ENCODE peak calls at places on chromosomes 13 and 19, in seven cellular contexts. One of them, this sample, is unnamed.

GRCh38 chr19:8340341-8341096 is 2.5 kb downstream of the KANK3 start:
- DNase-seq in skeletal muscle cell: no peak
- DNase-seq in AML-193: no peak
- DNase-seq in C1 segment of cervical spinal cord: no peak
- DNase-seq in anterior cingulate cortex: no peak
- DNase-seq in endothelial cell: peak; percentile 75
- DNase-seq in NCI-H345: no peak
- DNase-seq in this sample: no peak

GRCh38 chr13:101529419-101529818 is 76.9 kb downstream of the ITGBL1 start:
- DNase-seq in endothelial cell: no peak
- DNase-seq in AML-193: no peak
- DNase-seq in NCI-H345: no peak
- DNase-seq in skeletal muscle cell: peak; percentile 92
- DNase-seq in C1 segment of cervical spinal cord: no peak
- DNase-seq in anterior cingulate cortex: no peak
- DNase-seq in this sample: no peak

GRCh38 chr19:35052599-35053190 is 11.2 kb downstream of the HPN start:
- DNase-seq in C1 segment of cervical spinal cord: no peak
- DNase-seq in skeletal muscle cell: no peak
- DNase-seq in AML-193: no peak
- DNase-seq in NCI-H345: no peak
- DNase-seq in anterior cingulate cortex: no peak
- DNase-seq in endothelial cell: no peak
- DNase-seq in this sample: no peak

GRCh38 chr19:10625003-10625761 is at the start of gene SLC44A2:
- DNase-seq in anterior cingulate cortex: no peak
- DNase-seq in AML-193: no peak
- DNase-seq in skeletal muscle cell: no peak
- DNase-seq in NCI-H345: peak; percentile 77
- DNase-seq in C1 segment of cervical spinal cord: peak; percentile 62
- DNase-seq in endothelial cell: peak; percentile 39
- DNase-seq in this sample: no peak

GRCh38 chr19:18476507-18477041 is 38.6 kb upstream of the ISYNA1 start:
- DNase-seq in skeletal muscle cell: no peak
- DNase-seq in endothelial cell: no peak
- DNase-seq in C1 segment of cervical spinal cord: no peak
- DNase-seq in anterior cingulate cortex: no peak
- DNase-seq in NCI-H345: no peak
- DNase-seq in AML-193: no peak
- DNase-seq in this sample: no peak

GRCh38 chr13:67094952-67095351 is 135.2 kb downstream of the PCDH9 start:
- DNase-seq in AML-193: no peak
- DNase-seq in C1 segment of cervical spinal cord: no peak
- DNase-seq in endothelial cell: no peak
- DNase-seq in anterior cingulate cortex: no peak
- DNase-seq in NCI-H345: no peak
- DNase-seq in skeletal muscle cell: no peak
- DNase-seq in this sample: no peak

GRCh38 chr19:19232231-19232630 is 20.5 kb downstream of the NCAN start:
- DNase-seq in endothelial cell: no peak
- DNase-seq in NCI-H345: no peak
- DNase-seq in skeletal muscle cell: peak; percentile 13
- DNase-seq in C1 segment of cervical spinal cord: no peak
- DNase-seq in anterior cingulate cortex: no peak
- DNase-seq in AML-193: no peak
- DNase-seq in this sample: no peak

GRCh38 chr19:3275068-3275582 is 50.7 kb downstream of the CELF5 start:
- DNase-seq in AML-193: no peak
- DNase-seq in skeletal muscle cell: no peak
- DNase-seq in NCI-H345: peak; percentile 57
- DNase-seq in anterior cingulate cortex: no peak
- DNase-seq in endothelial cell: peak; percentile 77
- DNase-seq in C1 segment of cervical spinal cord: no peak
- DNase-seq in this sample: peak; percentile 27

GRCh38 chr13:107266657-107267056 is 698.7 kb upstream of the ARGLU1 start:
- DNase-seq in NCI-H345: peak; percentile 50
- DNase-seq in skeletal muscle cell: no peak
- DNase-seq in C1 segment of cervical spinal cord: no peak
- DNase-seq in anterior cingulate cortex: no peak
- DNase-seq in AML-193: no peak
- DNase-seq in endothelial cell: no peak
- DNase-seq in this sample: no peak

GRCh38 chr19:55418185-55418584 is 10.6 kb upstream of the UBE2S start:
- DNase-seq in anterior cingulate cortex: no peak
- DNase-seq in AML-193: peak; percentile 62
- DNase-seq in endothelial cell: peak; percentile 67
- DNase-seq in NCI-H345: peak; percentile 49
- DNase-seq in C1 segment of cervical spinal cord: no peak
- DNase-seq in skeletal muscle cell: peak; percentile 39
- DNase-seq in this sample: peak; percentile 72

GRCh38 chr13:26469602-26470001 is 87.9 kb upstream of the WASF3 start:
- DNase-seq in NCI-H345: peak; percentile 61
- DNase-seq in anterior cingulate cortex: no peak
- DNase-seq in endothelial cell: no peak
- DNase-seq in AML-193: no peak
- DNase-seq in C1 segment of cervical spinal cord: no peak
- DNase-seq in skeletal muscle cell: no peak
- DNase-seq in this sample: no peak

GRCh38 chr13:114027046-114027760 is 53.3 kb upstream of the C13orf46 start:
- DNase-seq in NCI-H345: no peak
- DNase-seq in C1 segment of cervical spinal cord: no peak
- DNase-seq in AML-193: no peak
- DNase-seq in anterior cingulate cortex: no peak
- DNase-seq in skeletal muscle cell: no peak
- DNase-seq in endothelial cell: no peak
- DNase-seq in this sample: no peak

GRCh38 chr19:13782537-13782936 is 8.3 kb downstream of the C19orf53 start:
- DNase-seq in NCI-H345: no peak
- DNase-seq in AML-193: no peak
- DNase-seq in C1 segment of cervical spinal cord: no peak
- DNase-seq in anterior cingulate cortex: no peak
- DNase-seq in skeletal muscle cell: no peak
- DNase-seq in endothelial cell: no peak
- DNase-seq in this sample: no peak

GRCh38 chr13:99984463-99985242 is 3.1 kb downstream of the ZIC2 start:
- DNase-seq in AML-193: no peak
- DNase-seq in endothelial cell: peak; percentile 29
- DNase-seq in C1 segment of cervical spinal cord: no peak
- DNase-seq in skeletal muscle cell: no peak
- DNase-seq in NCI-H345: no peak
- DNase-seq in anterior cingulate cortex: no peak
- DNase-seq in this sample: peak; percentile 88

GRCh38 chr13:48038763-48039162 is 1.2 kb downstream of the NUDT15 start:
- DNase-seq in anterior cingulate cortex: no peak
- DNase-seq in NCI-H345: peak; percentile 0
- DNase-seq in AML-193: no peak
- DNase-seq in endothelial cell: no peak
- DNase-seq in C1 segment of cervical spinal cord: no peak
- DNase-seq in skeletal muscle cell: no peak
- DNase-seq in this sample: peak; percentile 31

GRCh38 chr19:29667390-29667783 is 2.1 kb downstream of the PLEKHF1 start:
- DNase-seq in NCI-H345: no peak
- DNase-seq in anterior cingulate cortex: no peak
- DNase-seq in endothelial cell: no peak
- DNase-seq in C1 segment of cervical spinal cord: no peak
- DNase-seq in AML-193: no peak
- DNase-seq in skeletal muscle cell: no peak
- DNase-seq in this sample: no peak

GRCh38 chr13:111844222-111844671 is 222.7 kb upstream of the SOX1 start:
- DNase-seq in anterior cingulate cortex: no peak
- DNase-seq in endothelial cell: no peak
- DNase-seq in NCI-H345: no peak
- DNase-seq in AML-193: no peak
- DNase-seq in skeletal muscle cell: no peak
- DNase-seq in C1 segment of cervical spinal cord: no peak
- DNase-seq in this sample: no peak

GRCh38 chr19:11052391-11052790 is 36.9 kb upstream of the LDLR start:
- DNase-seq in AML-193: no peak
- DNase-seq in endothelial cell: no peak
- DNase-seq in C1 segment of cervical spinal cord: no peak
- DNase-seq in NCI-H345: no peak
- DNase-seq in anterior cingulate cortex: no peak
- DNase-seq in skeletal muscle cell: no peak
- DNase-seq in this sample: no peak

GRCh38 chr13:30119476-30119875 is 187.9 kb downstream of the KATNAL1 start:
- DNase-seq in AML-193: no peak
- DNase-seq in C1 segment of cervical spinal cord: no peak
- DNase-seq in endothelial cell: no peak
- DNase-seq in anterior cingulate cortex: no peak
- DNase-seq in skeletal muscle cell: no peak
- DNase-seq in NCI-H345: no peak
- DNase-seq in this sample: peak; percentile 77

GRCh38 chr19:3881272-3882040 is 971 bp downstream of the ATCAY start:
- DNase-seq in AML-193: no peak
- DNase-seq in skeletal muscle cell: no peak
- DNase-seq in NCI-H345: peak; percentile 45
- DNase-seq in anterior cingulate cortex: no peak
- DNase-seq in endothelial cell: no peak
- DNase-seq in C1 segment of cervical spinal cord: no peak
- DNase-seq in this sample: peak; percentile 59

GRCh38 chr19:55600336-55601028 is 394 bp downstream of the ZNF524 start:
- DNase-seq in anterior cingulate cortex: peak; percentile 59
- DNase-seq in NCI-H345: peak; percentile 90
- DNase-seq in C1 segment of cervical spinal cord: peak; percentile 82
- DNase-seq in endothelial cell: peak; percentile 85
- DNase-seq in skeletal muscle cell: no peak
- DNase-seq in AML-193: peak; percentile 44
- DNase-seq in this sample: no peak

GRCh38 chr19:41922220-41922576 is 6.1 kb downstream of the ERFL start:
- DNase-seq in C1 segment of cervical spinal cord: no peak
- DNase-seq in anterior cingulate cortex: no peak
- DNase-seq in skeletal muscle cell: no peak
- DNase-seq in AML-193: no peak
- DNase-seq in endothelial cell: no peak
- DNase-seq in NCI-H345: no peak
- DNase-seq in this sample: no peak

GRCh38 chr19:488505-489417 is 7.5 kb upstream of the MADCAM1 start:
- DNase-seq in C1 segment of cervical spinal cord: peak; percentile 86
- DNase-seq in NCI-H345: peak; percentile 96
- DNase-seq in anterior cingulate cortex: peak; percentile 36
- DNase-seq in AML-193: peak; percentile 79
- DNase-seq in skeletal muscle cell: peak; percentile 86
- DNase-seq in endothelial cell: peak; percentile 95
- DNase-seq in this sample: peak; percentile 92

GRCh38 chr13:54373211-54373610 is 1344.6 kb downstream of the OLFM4 start:
- DNase-seq in NCI-H345: peak; percentile 27
- DNase-seq in skeletal muscle cell: no peak
- DNase-seq in endothelial cell: no peak
- DNase-seq in AML-193: no peak
- DNase-seq in anterior cingulate cortex: no peak
- DNase-seq in C1 segment of cervical spinal cord: no peak
- DNase-seq in this sample: no peak

GRCh38 chr19:51467864-51468544 is 9.8 kb upstream of the SIGLEC8 start:
- DNase-seq in AML-193: peak; percentile 56
- DNase-seq in endothelial cell: no peak
- DNase-seq in NCI-H345: no peak
- DNase-seq in C1 segment of cervical spinal cord: no peak
- DNase-seq in skeletal muscle cell: no peak
- DNase-seq in anterior cingulate cortex: no peak
- DNase-seq in this sample: peak; percentile 86

GRCh38 chr13:85434927-85435326 is 364.3 kb downstream of the SLITRK6 start:
- DNase-seq in NCI-H345: no peak
- DNase-seq in anterior cingulate cortex: no peak
- DNase-seq in AML-193: no peak
- DNase-seq in skeletal muscle cell: no peak
- DNase-seq in endothelial cell: no peak
- DNase-seq in C1 segment of cervical spinal cord: no peak
- DNase-seq in this sample: no peak

GRCh38 chr13:93476175-93476574 is 249.6 kb downstream of the GPC6 start:
- DNase-seq in skeletal muscle cell: peak; percentile 85
- DNase-seq in NCI-H345: no peak
- DNase-seq in C1 segment of cervical spinal cord: no peak
- DNase-seq in anterior cingulate cortex: no peak
- DNase-seq in AML-193: no peak
- DNase-seq in endothelial cell: no peak
- DNase-seq in this sample: no peak

GRCh38 chr19:9547870-9548269 is 9.4 kb upstream of the ZNF426 start:
- DNase-seq in AML-193: no peak
- DNase-seq in C1 segment of cervical spinal cord: no peak
- DNase-seq in anterior cingulate cortex: no peak
- DNase-seq in skeletal muscle cell: no peak
- DNase-seq in endothelial cell: no peak
- DNase-seq in NCI-H345: no peak
- DNase-seq in this sample: no peak

GRCh38 chr13:30191491-30192100 is 115.8 kb downstream of the KATNAL1 start:
- DNase-seq in NCI-H345: no peak
- DNase-seq in C1 segment of cervical spinal cord: no peak
- DNase-seq in skeletal muscle cell: no peak
- DNase-seq in AML-193: peak; percentile 6
- DNase-seq in anterior cingulate cortex: no peak
- DNase-seq in endothelial cell: no peak
- DNase-seq in this sample: peak; percentile 19

GRCh38 chr19:34345934-34346333 is 19.1 kb upstream of the GPI start:
- DNase-seq in anterior cingulate cortex: no peak
- DNase-seq in NCI-H345: peak; percentile 87
- DNase-seq in C1 segment of cervical spinal cord: peak; percentile 15
- DNase-seq in AML-193: peak; percentile 56
- DNase-seq in endothelial cell: peak; percentile 85
- DNase-seq in skeletal muscle cell: no peak
- DNase-seq in this sample: peak; percentile 64

GRCh38 chr13:93045836-93046235 is 180.8 kb upstream of the GPC6 start:
- DNase-seq in skeletal muscle cell: no peak
- DNase-seq in NCI-H345: no peak
- DNase-seq in anterior cingulate cortex: no peak
- DNase-seq in endothelial cell: no peak
- DNase-seq in C1 segment of cervical spinal cord: no peak
- DNase-seq in AML-193: no peak
- DNase-seq in this sample: no peak

GRCh38 chr19:19461671-19462622 is 53.4 kb downstream of the TSSK6 start:
- DNase-seq in anterior cingulate cortex: no peak
- DNase-seq in AML-193: no peak
- DNase-seq in C1 segment of cervical spinal cord: no peak
- DNase-seq in NCI-H345: peak; percentile 68
- DNase-seq in skeletal muscle cell: peak; percentile 39
- DNase-seq in endothelial cell: peak; percentile 50
- DNase-seq in this sample: no peak

GRCh38 chr19:29587518-29587986 is 18.5 kb upstream of the POP4 start:
- DNase-seq in anterior cingulate cortex: no peak
- DNase-seq in C1 segment of cervical spinal cord: no peak
- DNase-seq in endothelial cell: no peak
- DNase-seq in AML-193: no peak
- DNase-seq in skeletal muscle cell: no peak
- DNase-seq in NCI-H345: no peak
- DNase-seq in this sample: peak; percentile 80

GRCh38 chr19:45629704-45630103 is 9.5 kb downstream of the EML2 start:
- DNase-seq in endothelial cell: no peak
- DNase-seq in C1 segment of cervical spinal cord: no peak
- DNase-seq in AML-193: no peak
- DNase-seq in skeletal muscle cell: no peak
- DNase-seq in anterior cingulate cortex: no peak
- DNase-seq in NCI-H345: no peak
- DNase-seq in this sample: no peak